ENCODE peak calls at places on chromosomes 1 and 21, in nine cellular contexts. X, L, A, H, B, M, O, E and J are unnamed samples.

GRCh38 chr1:10598088-10598712 is 123.5 kb downstream of the PEX14 start:
- DNase-seq in A (no peak), X (peak), O (no peak), B (no peak), E (no peak), L (no peak), M (no peak), H (no peak), J (peak)

GRCh38 chr1:33687000-33687399 is 176.9 kb upstream of the HMGB4 start:
- DNase-seq in H (no peak), L (no peak), M (no peak), O (no peak), B (no peak), A (no peak), X (no peak), E (no peak), J (no peak)

GRCh38 chr1:162740755-162741154 is 49.7 kb upstream of the HSD17B7 start:
- DNase-seq in H (no peak), M (no peak), B (no peak), O (no peak), X (no peak), E (no peak), L (no peak), A (peak), J (no peak)

GRCh38 chr1:31672988-31673387 is 28.3 kb upstream of the PEF1 start:
- DNase-seq in L (no peak), M (no peak), A (no peak), O (no peak), X (peak), E (no peak), H (no peak), B (no peak), J (no peak)

GRCh38 chr21:34528131-34528561 is 16.1 kb upstream of the KCNE1 start:
- DNase-seq in A (no peak), X (no peak), E (no peak), H (no peak), O (no peak), B (no peak), L (no peak), M (no peak), J (no peak)

GRCh38 chr1:191634801-191635520 is 523.3 kb upstream of the RGS18 start:
- DNase-seq in E (no peak), M (no peak), O (no peak), B (peak), X (no peak), H (no peak), L (no peak), A (no peak), J (no peak)

GRCh38 chr1:232459826-232460225 is 170.1 kb downstream of the SIPA1L2 start:
- DNase-seq in H (no peak), X (no peak), M (no peak), E (no peak), L (no peak), O (no peak), A (no peak), B (no peak), J (no peak)

GRCh38 chr1:43534256-43534655 is 3.6 kb downstream of the PTPRF start:
- DNase-seq in H (no peak), B (no peak), A (no peak), O (no peak), M (no peak), L (no peak), E (no peak), X (no peak), J (no peak)

GRCh38 chr1:211897011-211897410 is 66.4 kb upstream of the LPGAT1 start:
- DNase-seq in A (no peak), X (no peak), L (no peak), B (no peak), M (no peak), O (no peak), E (no peak), H (no peak), J (no peak)

GRCh38 chr21:43361493-43362296 is 65.2 kb downstream of the SIK1 start:
- DNase-seq in O (no peak), A (no peak), X (no peak), E (peak), H (no peak), M (peak), B (no peak), L (no peak), J (no peak)

GRCh38 chr1:93758842-93759515 is 77.3 kb upstream of the BCAR3 start:
- DNase-seq in B (no peak), O (no peak), E (no peak), A (peak), L (no peak), H (no peak), M (peak), X (peak), J (peak)
- TF ChIP-seq CTCF in B (no peak), O (no peak), E (no peak), A (peak), L (no peak), H (no peak), M (no peak), X (no peak), J (no peak)

GRCh38 chr1:108540977-108541376 is 18.9 kb upstream of the EEIG2 start:
- DNase-seq in H (no peak), E (no peak), M (no peak), X (no peak), O (no peak), A (no peak), B (no peak), L (no peak), J (no peak)
- H3K4me3 ChIP-seq in H (no peak), E (no peak), M (no peak), X (no peak), O (no peak), A (no peak), B (no peak), L (no peak), J (no peak)

GRCh38 chr1:119554188-119554587 is 47.2 kb downstream of the HSD3B1 start:
- DNase-seq in O (no peak), E (no peak), M (peak), A (no peak), X (peak), L (no peak), H (no peak), B (peak), J (no peak)
- TF ChIP-seq MAX in O (no peak), E (no peak), M (no peak), A (no peak), X (no peak), L (no peak), H (no peak), B (no peak), J (no peak)

GRCh38 chr1:17773626-17774326 is 18.6 kb downstream of the ACTL8 start:
- DNase-seq in X (no peak), O (no peak), E (no peak), A (no peak), M (no peak), B (no peak), L (no peak), H (no peak), J (no peak)
- TF ChIP-seq CTCF in X (no peak), O (no peak), E (no peak), A (no peak), M (no peak), B (no peak), L (no peak), H (peak), J (no peak)

GRCh38 chr1:168195199-168196135 is 16.7 kb downstream of the TIPRL start:
- DNase-seq in A (no peak), H (no peak), E (no peak), M (no peak), O (no peak), L (no peak), B (no peak), X (no peak), J (no peak)
- H3K4me3 ChIP-seq in A (no peak), H (no peak), E (no peak), M (no peak), O (no peak), L (no peak), B (no peak), X (no peak), J (no peak)

GRCh38 chr21:27975514-27975913 is 1008.6 kb upstream of the ADAMTS5 start:
- DNase-seq in A (no peak), M (no peak), X (no peak), L (no peak), E (no peak), B (no peak), O (no peak), H (no peak), J (no peak)
- TF ChIP-seq MAX in A (no peak), M (no peak), X (no peak), L (no peak), E (no peak), B (no peak), O (no peak), H (no peak), J (no peak)

DNA sequence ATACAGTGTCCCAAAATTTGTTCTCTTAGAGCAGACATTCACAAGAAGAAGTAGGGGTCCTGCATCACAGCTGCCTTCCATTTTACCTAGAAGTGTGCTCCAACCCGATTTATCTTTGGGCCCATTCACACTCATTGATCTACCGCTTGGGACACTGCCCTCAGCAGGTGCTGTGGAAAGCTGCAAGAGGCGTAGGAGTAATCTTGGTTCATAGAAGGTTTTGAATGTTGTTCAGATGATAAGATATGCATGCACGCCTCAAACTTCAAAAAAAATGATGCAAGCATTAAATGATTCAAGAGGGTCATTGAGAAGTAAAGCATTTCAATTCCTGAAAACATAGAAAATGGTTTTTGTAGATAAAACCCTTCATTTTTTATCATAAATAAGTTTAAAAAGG is 18.6 kb upstream of the C1orf105 start:
- DNase-seq in X (no peak), L (no peak), H (no peak), A (peak), M (no peak), B (peak), E (no peak), O (no peak), J (peak)
- TF ChIP-seq CTCF in X (peak), L (no peak), H (peak), A (peak), M (peak), B (peak), E (no peak), O (peak), J (peak)

DNA sequence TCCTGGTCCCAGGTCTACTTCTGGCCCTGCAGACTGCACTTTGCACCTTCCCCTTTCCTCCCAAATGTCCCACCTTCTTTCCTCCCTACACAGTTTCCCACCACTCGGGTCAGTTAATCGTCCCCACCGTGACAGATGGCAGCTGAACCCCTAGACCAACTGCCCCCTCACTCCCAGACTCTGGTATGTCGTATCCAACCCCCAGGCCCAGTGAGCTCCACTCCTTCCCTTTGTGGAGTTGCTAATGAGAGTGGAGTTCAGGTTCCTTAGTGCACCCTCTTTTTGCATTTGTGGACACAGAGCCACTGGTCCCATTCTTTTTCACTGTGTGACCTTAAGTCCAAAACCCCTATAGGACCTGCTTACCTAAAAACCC is 1.8 kb downstream of the MAN1C1 start:
- DNase-seq in E (no peak), L (no peak), M (no peak), O (no peak), X (no peak), A (no peak), H (no peak), B (no peak), J (no peak)
- H3K4me3 ChIP-seq in E (no peak), L (no peak), M (no peak), O (no peak), X (no peak), A (no peak), H (peak), B (no peak), J (no peak)

DNA sequence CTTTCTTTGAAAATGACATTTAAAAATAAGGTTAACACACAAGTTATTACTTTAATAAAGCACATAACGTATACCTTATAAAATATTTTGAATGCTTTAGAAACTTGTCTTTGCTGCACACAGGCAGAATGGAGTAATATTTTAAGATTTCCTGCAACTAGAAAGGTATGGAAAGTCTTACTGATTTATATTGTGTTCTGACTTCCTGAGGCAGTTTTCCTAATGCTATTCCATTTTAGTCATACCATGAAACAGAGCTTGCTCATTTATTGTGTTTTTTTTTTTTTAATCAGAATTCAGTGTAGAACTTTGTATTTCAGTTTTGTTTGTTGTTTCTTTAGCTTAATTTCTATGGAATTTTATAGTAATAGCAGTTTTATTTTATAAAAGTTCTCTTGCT is 60.9 kb upstream of the S1PR1 start:
- DNase-seq in B (no peak), X (no peak), O (no peak), A (no peak), E (no peak), L (no peak), M (peak), H (no peak), J (no peak)
- TF ChIP-seq MAX in B (no peak), X (no peak), O (no peak), A (no peak), E (no peak), L (no peak), M (no peak), H (no peak), J (no peak)